ENCODE peak calls at places on chromosomes 11 and 22, in five cellular contexts. O is stomach, W is GM23338, Z is K562, L is breast epithelium. B is an unnamed sample.
A peak's percentile ranks its signal among the peaks of the same experiment; 100 is the strongest.

GRCh38 chr22:41178425-41178975 is 26.6 kb upstream of the L3MBTL2 start:
- DNase-seq in W (no peak), L (no peak), Z (no peak), O (no peak), B (no peak)

GRCh38 chr11:32698579-32698978 is 95.9 kb downstream of the CCDC73 start:
- DNase-seq in O (no peak), Z (no peak), L (no peak), W (no peak), B (no peak)

GRCh38 chr11:33724644-33725035 is 11.6 kb downstream of the CD59 start:
- DNase-seq in O (no peak), Z (no peak), L (peak; percentile 32), W (no peak), B (no peak)

GRCh38 chr11:1453611-1454386 is 32.8 kb downstream of the MOB2 start:
- DNase-seq in W (peak; percentile 85), O (peak; percentile 76), L (no peak), Z (peak; percentile 53), B (peak; percentile 39)

GRCh38 chr22:46542011-46542985 is 4.9 kb upstream of the CELSR1 start:
- DNase-seq in L (peak; percentile 64), W (peak; percentile 87), Z (peak; percentile 52), O (peak; percentile 80), B (peak; percentile 70)

GRCh38 chr22:50548046-50548912 is 2.6 kb downstream of the KLHDC7B start:
- DNase-seq in Z (no peak), W (no peak), L (no peak), O (no peak), B (no peak)

GRCh38 chr22:25911243-25911972 is 169.4 kb downstream of the MYO18B start:
- DNase-seq in W (no peak), L (no peak), Z (no peak), O (no peak), B (no peak)

GRCh38 chr22:49660794-49661781 is 166.6 kb downstream of the BRD1 start:
- DNase-seq in Z (no peak), O (no peak), W (no peak), L (no peak), B (no peak)

GRCh38 chr11:66047541-66048365 is 1.2 kb downstream of the GAL3ST3 start:
- DNase-seq in W (no peak), Z (no peak), O (no peak), L (no peak), B (no peak)

GRCh38 chr22:27755521-27756211 is 45.9 kb downstream of the MN1 start:
- DNase-seq in O (no peak), W (no peak), Z (no peak), L (no peak), B (no peak)

GRCh38 chr11:12502950-12503579 is 125.7 kb downstream of the PARVA start:
- DNase-seq in W (no peak), O (no peak), Z (peak; percentile 38), L (no peak), B (no peak)

GRCh38 chr11:83643115-83643514 is 356.9 kb upstream of the CCDC90B start:
- DNase-seq in Z (no peak), W (no peak), O (no peak), L (no peak), B (no peak)

GRCh38 chr11:83645561-83645960 is 359.4 kb upstream of the CCDC90B start:
- DNase-seq in L (no peak), Z (no peak), O (no peak), W (no peak), B (no peak)

GRCh38 chr11:83641511-83641910 is 355.3 kb upstream of the CCDC90B start:
- DNase-seq in Z (no peak), O (no peak), W (peak; percentile 48), L (no peak), B (no peak)

DNA sequence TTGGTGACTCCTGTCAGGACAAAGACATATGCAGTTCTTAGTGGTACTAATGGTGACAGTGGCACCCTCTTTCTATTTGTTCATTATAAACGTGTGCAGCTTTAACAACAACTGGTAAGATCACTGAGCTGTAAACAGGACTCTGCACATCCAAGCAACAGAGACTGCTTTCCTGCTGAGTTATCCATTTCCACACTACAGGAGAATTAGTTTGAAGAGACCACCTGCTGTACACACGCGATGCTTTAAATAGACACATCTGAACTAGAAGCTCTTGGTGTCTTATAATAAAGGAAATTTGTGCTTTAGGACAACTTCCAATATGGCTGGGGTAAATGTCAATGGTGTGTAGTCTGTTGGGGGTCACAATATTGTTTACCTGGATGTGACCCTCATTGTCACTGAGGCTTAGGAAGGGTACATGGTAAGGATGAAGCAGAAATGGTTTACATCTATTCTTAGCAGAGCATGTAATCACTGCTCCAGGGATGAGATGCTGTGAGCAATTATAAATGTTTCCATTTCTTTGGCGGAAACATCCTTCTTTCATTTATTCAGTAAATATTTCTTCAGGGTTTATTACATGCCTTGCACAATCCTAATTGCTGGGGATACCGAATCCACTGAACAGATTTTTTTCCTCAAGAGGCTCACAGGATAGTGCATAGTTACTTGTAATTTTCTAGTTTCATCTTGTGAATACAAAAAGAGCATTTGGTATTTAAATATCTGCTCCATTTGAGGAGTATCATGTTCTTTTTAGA is 354.0 kb upstream of the CCDC90B start:
- DNase-seq in L (no peak), W (no peak), O (no peak), Z (no peak), B (no peak)
- TF ChIP-seq POLR2AphosphoS5 in L (no peak), W (no peak), O (no peak), Z (no peak), B (no peak)

GRCh38 chr11:114279778-114280532 is 16.2 kb upstream of the NNMT start:
- DNase-seq in Z (no peak), L (no peak), O (no peak), W (no peak), B (no peak)
- H3K27ac ChIP-seq in Z (no peak overlapping the region), L (peak overlapping the region; percentile 68), O (no peak overlapping the region), W (no peak overlapping the region), B (peak overlapping the region; percentile 77)

DNA sequence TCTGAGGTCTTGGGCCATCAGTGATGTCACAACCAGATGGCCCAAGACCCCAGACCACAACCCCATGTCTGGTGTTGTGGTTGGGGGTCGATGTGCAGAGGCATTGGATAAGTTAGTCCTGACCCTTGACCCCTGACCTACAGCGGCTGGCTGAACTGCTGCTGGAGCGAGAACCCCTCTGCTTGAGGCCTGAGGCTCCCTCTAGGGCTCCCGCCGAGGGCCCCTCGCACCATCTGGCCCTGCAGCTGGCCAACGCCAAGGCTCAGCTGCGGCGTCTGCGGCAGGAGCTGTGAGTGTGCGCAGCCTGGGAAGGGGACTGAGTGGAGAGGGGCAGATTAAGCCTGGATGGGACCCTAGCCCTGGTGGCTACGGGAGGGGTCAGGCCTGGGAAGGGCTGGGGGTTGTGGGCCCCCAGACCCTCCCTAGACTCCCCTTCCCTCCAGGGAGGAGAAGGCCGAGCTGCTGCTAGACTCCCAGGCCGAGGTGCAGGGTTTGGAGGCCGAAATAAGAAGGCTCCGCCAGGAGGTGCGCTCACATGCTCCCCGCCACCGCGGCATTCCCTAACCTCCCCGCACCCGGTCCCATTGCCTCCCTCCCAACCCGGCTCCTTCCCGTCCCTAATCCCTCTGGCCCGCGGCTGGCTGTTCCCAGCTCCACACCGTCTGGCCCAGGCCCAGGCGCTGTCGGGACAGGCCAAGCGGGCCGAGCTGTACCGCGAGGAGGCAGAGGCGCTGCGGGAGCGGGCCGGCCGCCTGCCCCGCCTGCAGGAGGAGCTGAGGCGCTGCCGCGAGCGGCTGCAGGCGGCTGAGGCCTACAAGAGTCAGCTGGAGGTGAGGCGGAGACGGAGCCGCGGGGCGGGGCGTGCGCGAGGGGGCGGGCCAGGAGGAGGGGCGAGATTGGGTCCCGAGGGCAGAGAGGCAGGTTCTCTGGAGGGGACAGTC is 2.1 kb downstream of the CCDC88B start:
- DNase-seq in W (peak; percentile 94), Z (peak; percentile 95), O (peak; percentile 96), L (peak; percentile 88), B (peak; percentile 90)
- TF ChIP-seq POLR2AphosphoS5 in W (peak; percentile 76), Z (no peak), O (peak; percentile 82), L (no peak), B (peak; percentile 70)

GRCh38 chr22:38180841-38181452 is 683 bp downstream of the PLA2G6 start:
- DNase-seq in Z (peak; percentile 50), O (peak; percentile 59), L (peak; percentile 66), W (peak; percentile 49), B (peak; percentile 37)

GRCh38 chr22:38177044-38177443 is 4.6 kb downstream of the PLA2G6 start:
- DNase-seq in L (no peak), W (no peak), O (no peak), Z (no peak), B (no peak)

GRCh38 chr22:38176170-38176741 is 5.4 kb downstream of the PLA2G6 start:
- DNase-seq in L (peak; percentile 93), Z (no peak), O (peak; percentile 79), W (no peak), B (peak; percentile 73)

GRCh38 chr22:38175206-38176118 is 6.2 kb downstream of the PLA2G6 start:
- DNase-seq in L (no peak), W (no peak), Z (no peak), O (no peak), B (no peak)

DNA sequence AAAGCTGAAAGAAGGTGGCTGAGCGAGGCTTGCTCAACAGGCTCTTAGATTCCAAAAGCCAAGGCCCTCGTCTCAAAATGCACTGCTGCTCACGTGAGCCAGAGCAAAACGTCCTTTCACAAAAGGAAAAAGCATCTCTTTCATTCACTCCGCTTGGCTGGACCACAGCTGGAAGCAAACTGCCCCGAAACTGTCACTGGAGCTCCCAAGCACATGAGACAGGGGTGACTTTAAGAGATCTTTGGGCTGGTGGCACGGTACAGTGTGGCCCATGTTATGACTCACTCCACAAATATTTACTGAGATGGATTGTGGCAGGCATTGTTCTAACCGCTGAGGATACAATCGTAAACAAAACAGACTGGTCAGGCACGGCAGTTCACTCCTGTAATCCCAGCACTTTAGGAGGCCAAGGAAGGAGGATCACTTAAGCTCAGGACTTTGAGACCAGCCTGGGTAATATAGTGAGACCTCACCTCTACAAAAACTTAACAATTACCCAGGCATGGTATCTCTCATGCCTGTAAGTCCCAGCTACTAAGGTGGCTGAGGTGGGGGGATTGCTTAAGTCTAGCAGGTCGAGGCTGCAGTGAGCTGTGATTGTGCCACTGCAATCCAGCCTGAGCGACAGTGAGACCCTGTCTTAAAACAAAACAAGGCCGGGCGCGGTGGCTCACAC is 3.6 kb downstream of the PLA2G6 start:
- DNase-seq in W (peak; percentile 33), Z (peak; percentile 52), O (peak; percentile 45), L (peak; percentile 87), B (peak; percentile 86)
- H3K27ac ChIP-seq in W (peak overlapping the region; percentile 66), Z (peak overlapping the region; percentile 57), O (peak overlapping the region; percentile 95), L (peak overlapping the region; percentile 96), B (peak overlapping the region; percentile 99)

DNA sequence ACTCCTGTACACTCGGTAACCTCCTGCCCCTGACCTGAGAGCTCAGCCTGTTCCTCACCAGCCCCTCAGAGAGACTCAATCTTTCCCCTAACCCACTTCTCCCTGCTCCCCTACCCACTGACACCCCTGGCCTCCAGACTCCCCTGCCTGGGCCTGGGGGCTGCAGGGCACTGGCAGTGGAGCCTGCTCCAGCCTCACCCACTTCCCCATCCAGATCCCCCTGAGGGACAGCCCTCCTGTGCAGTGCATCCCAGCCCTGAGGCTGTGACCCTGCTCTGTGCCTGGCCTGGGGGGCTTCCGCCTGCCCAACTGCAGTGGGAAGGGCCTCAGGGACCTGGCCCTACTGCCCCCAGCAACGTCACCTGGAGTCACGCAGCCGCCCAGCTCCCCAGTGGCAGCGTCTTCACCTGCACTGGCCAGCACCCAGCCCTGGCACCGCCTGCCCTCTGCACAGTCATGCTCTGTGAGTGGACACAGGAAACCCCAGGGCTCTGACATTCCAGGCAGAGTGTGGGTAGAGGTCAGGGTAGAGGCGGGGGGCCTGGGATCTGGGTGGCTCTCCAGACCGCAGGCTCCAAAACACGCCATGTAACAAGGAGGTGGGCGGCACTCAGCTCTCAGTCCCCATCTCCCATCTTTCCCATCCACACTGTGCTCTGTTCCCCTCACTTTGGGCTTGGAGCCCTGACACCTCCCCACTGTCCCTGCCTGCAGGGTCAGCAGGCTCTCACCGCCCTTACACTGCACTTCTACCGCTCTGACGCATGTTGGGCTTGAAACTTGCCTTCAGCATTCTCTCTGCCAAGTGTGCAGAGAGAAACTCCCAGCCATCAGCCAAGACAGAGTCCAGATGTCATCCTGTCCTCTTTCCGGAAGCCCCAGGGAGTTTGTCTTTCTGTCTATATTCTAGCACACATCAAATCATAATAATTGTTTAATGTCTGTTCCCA is 5.1 kb downstream of the VSIG10L2 start:
- DNase-seq in W (no peak), O (no peak), Z (no peak), L (peak; percentile 52), B (no peak)
- TF ChIP-seq POLR2AphosphoS5 in W (no peak), O (peak; percentile 76), Z (no peak), L (no peak), B (peak; percentile 8)

GRCh38 chr22:36017661-36018091 is 10.9 kb downstream of the RBFOX2 start:
- DNase-seq in L (no peak), Z (no peak), O (no peak), W (no peak), B (no peak)
- H3K27ac ChIP-seq in L (no peak overlapping the region), Z (no peak overlapping the region), O (peak overlapping the region; percentile 46), W (no peak overlapping the region), B (no peak overlapping the region)

B was measured in prostate gland.